ENCODE peak calls at places on chromosomes 6 and 20, in six cellular contexts. A is psoas muscle; C is OCI-LY7; Z is stimulated activated CD8-positive, alpha-beta memory T cell treated with anti-CD3 and anti-CD28 coated beads, Interleukin-4, amount 100 ng/mL, for 4 hours; O is activated naive CD4-positive, alpha-beta T cell treated with anti-CD3 and anti-CD28 coated beads, Interleukin-2, amount 10 ng/mL, durations not matched to agents 7 days and 5 days; T is NCI-H187 treated with DMSO at 0.1 percent for 48 hours. L is an unnamed sample.

GRCh38 chr6:130282234-130282995 is 59.7 kb upstream of the SAMD3 start:
- DNase-seq in A (no peak), C (peak; percentile 12), Z (no peak), O (peak; percentile 58), T (no peak), L (no peak)

GRCh38 chr6:47952640-47953039 is 158.4 kb downstream of the PTCHD4 start:
- DNase-seq in A (no peak), C (no peak), Z (no peak), O (no peak), T (no peak), L (no peak)

GRCh38 chr6:142152731-142153130 is 5.7 kb downstream of the VTA1 start:
- DNase-seq in A (no peak), C (no peak), Z (no peak), O (no peak), T (no peak), L (no peak)

GRCh38 chr20:53805895-53806384 is 212.3 kb upstream of the ZNF217 start:
- DNase-seq in A (no peak), C (no peak), Z (no peak), O (no peak), T (no peak), L (no peak)

GRCh38 chr20:8155848-8156602 is 24.0 kb downstream of the PLCB1 start:
- DNase-seq in A (no peak), C (no peak), Z (no peak), O (no peak), T (no peak), L (peak; percentile 51)

GRCh38 chr20:59955131-59955796 is 3.0 kb upstream of the CDH26 start:
- DNase-seq in A (no peak), C (peak; percentile 48), Z (no peak), O (peak; percentile 23), T (no peak), L (peak; percentile 28)

GRCh38 chr6:11616200-11616611 is 78.7 kb downstream of the TMEM170B start:
- DNase-seq in A (no peak), C (no peak), Z (no peak), O (no peak), T (no peak), L (no peak)

GRCh38 chr6:53179961-53180651 is 31.5 kb upstream of the GCM1 start:
- DNase-seq in A (peak; percentile 21), C (peak; percentile 34), Z (peak; percentile 3), O (peak; percentile 55), T (peak; percentile 8), L (peak; percentile 17)

GRCh38 chr6:29649701-29650673 is 6.9 kb upstream of the MOG start:
- DNase-seq in A (peak; percentile 96), C (peak; percentile 98), Z (peak; percentile 93), O (peak; percentile 99), T (peak; percentile 93), L (peak; percentile 95)

GRCh38 chr20:17129089-17129488 is 97.8 kb upstream of the PCSK2 start:
- DNase-seq in A (no peak), C (no peak), Z (no peak), O (no peak), T (no peak), L (no peak)

GRCh38 chr6:151325075-151326050 is 66.0 kb downstream of the ZBTB2 start:
- DNase-seq in A (peak; percentile 62), C (no peak), Z (no peak), O (peak; percentile 37), T (no peak), L (no peak)

GRCh38 chr6:19399406-19399805 is 437.8 kb upstream of the ID4 start:
- DNase-seq in A (no peak), C (no peak), Z (no peak), O (no peak), T (no peak), L (no peak)

GRCh38 chr20:11846131-11846530 is 71.6 kb upstream of the BTBD3 start:
- DNase-seq in A (no peak), C (no peak), Z (no peak), O (no peak), T (no peak), L (no peak)

GRCh38 chr6:82365011-82365751 is 1.6 kb downstream of the TPBG start:
- DNase-seq in A (peak; percentile 21), C (no peak), Z (no peak), O (no peak), T (no peak), L (no peak)

GRCh38 chr20:62980970-62981369 is 25.8 kb downstream of the BHLHE23 start:
- DNase-seq in A (no peak), C (peak; percentile 45), Z (no peak), O (peak; percentile 82), T (no peak), L (no peak)

GRCh38 chr6:73898599-73898998 is 202.6 kb downstream of the CD109 start:
- DNase-seq in A (no peak), C (no peak), Z (no peak), O (no peak), T (no peak), L (no peak)

GRCh38 chr6:45872827-45873226 is 142.8 kb downstream of the CLIC5 start:
- DNase-seq in A (no peak), C (no peak), Z (no peak), O (no peak), T (no peak), L (no peak)

GRCh38 chr20:60695223-60695622 is 556.8 kb upstream of the CDH4 start:
- DNase-seq in A (no peak), C (no peak), Z (no peak), O (no peak), T (no peak), L (no peak)

GRCh38 chr6:19024737-19025136 is 637.6 kb downstream of the RNF144B start:
- DNase-seq in A (no peak), C (peak; percentile 41), Z (no peak), O (no peak), T (peak; percentile 25), L (no peak)

GRCh38 chr20:34562643-34563042 is 4.1 kb downstream of the MAP1LC3A start:
- DNase-seq in A (no peak), C (peak; percentile 23), Z (no peak), O (no peak), T (no peak), L (no peak)

GRCh38 chr20:21101453-21102251 is 4.5 kb downstream of the LINC00237 start:
- DNase-seq in A (no peak), C (no peak), Z (no peak), O (no peak), T (no peak), L (no peak)

GRCh38 chr6:11196511-11197174 is 35.8 kb downstream of the NEDD9 start:
- DNase-seq in A (no peak), C (no peak), Z (no peak), O (no peak), T (no peak), L (no peak)

GRCh38 chr20:13995086-13995665 is at the start of gene MACROD2:
- DNase-seq in A (peak; percentile 90), C (no peak), Z (no peak), O (peak; percentile 40), T (peak; percentile 52), L (peak; percentile 74)

GRCh38 chr6:44663860-44664584 is 276.5 kb downstream of the CDC5L start:
- DNase-seq in A (no peak), C (no peak), Z (no peak), O (no peak), T (no peak), L (no peak)

GRCh38 chr20:34179636-34180360 is 61.4 kb upstream of the ASIP start:
- DNase-seq in A (no peak), C (no peak), Z (no peak), O (no peak), T (no peak), L (no peak)

GRCh38 chr6:112773217-112773616 is 426.1 kb downstream of the RFPL4B start:
- DNase-seq in A (no peak), C (no peak), Z (no peak), O (no peak), T (no peak), L (no peak)

GRCh38 chr6:147508073-147508870 is at the start of gene SAMD5:
- DNase-seq in A (peak; percentile 44), C (no peak), Z (no peak), O (no peak), T (no peak), L (no peak)

GRCh38 chr6:36780517-36781210 is 58.6 kb downstream of the CPNE5 start:
- DNase-seq in A (no peak), C (peak; percentile 26), Z (no peak), O (no peak), T (no peak), L (no peak)

GRCh38 chr6:31525932-31526591 is 2.7 kb upstream of the MCCD1 start:
- DNase-seq in A (no peak), C (no peak), Z (no peak), O (no peak), T (no peak), L (no peak)

GRCh38 chr20:54382419-54382818 is 93.0 kb upstream of the DOK5 start:
- DNase-seq in A (no peak), C (no peak), Z (no peak), O (no peak), T (peak; percentile 29), L (no peak)

GRCh38 chr6:129498556-129498940 is 211.4 kb downstream of the ARHGAP18 start:
- DNase-seq in A (no peak), C (no peak), Z (no peak), O (no peak), T (no peak), L (no peak)

GRCh38 chr6:150924808-150925654 is 59.5 kb downstream of the MTHFD1L start:
- DNase-seq in A (no peak), C (no peak), Z (no peak), O (no peak), T (no peak), L (no peak)

GRCh38 chr20:53157443-53158408 is 185.6 kb downstream of the TSHZ2 start:
- DNase-seq in A (peak; percentile 19), C (peak; percentile 79), Z (no peak), O (peak; percentile 47), T (no peak), L (no peak)

GRCh38 chr20:7346562-7346961 is 579.1 kb downstream of the BMP2 start:
- DNase-seq in A (no peak), C (no peak), Z (no peak), O (no peak), T (no peak), L (no peak)